ENCODE peak calls at places on chromosomes 7 and 10, in six cellular contexts. E is CD8-positive, alpha-beta T cell; J is colonic mucosa; V is heart left ventricle; Z is ovary; P is A673. M is an unnamed sample. For H3K4me1 and H3K36me3, the result is how much of the 10 kb centered on the place peaks cover.

GRCh38 chr7:131904750-131905327 is 348.4 kb upstream of the PODXL start:
- DNase-seq in E (no peak), J (no peak), V (no peak), Z (no peak), P (no peak), M (no peak)

GRCh38 chr10:117631276-117632151 is 89.0 kb downstream of the EMX2 start:
- DNase-seq in E (no peak), J (no peak), V (peak), Z (peak), P (no peak), M (no peak)

GRCh38 chr7:43616977-43617376 is 34.1 kb downstream of the STK17A start:
- DNase-seq in E (no peak), J (no peak), V (no peak), Z (no peak), P (no peak), M (no peak)

GRCh38 chr7:86214734-86215133 is 429.0 kb upstream of the GRM3 start:
- DNase-seq in E (no peak), J (no peak), V (no peak), Z (no peak), P (no peak), M (no peak)

GRCh38 chr10:6753644-6754043 is 173.6 kb upstream of the PRKCQ start:
- DNase-seq in E (no peak), J (no peak), V (no peak), Z (no peak), P (no peak), M (no peak)

GRCh38 chr10:5396545-5396944 is 8.1 kb downstream of the TUBAL3 start:
- DNase-seq in E (no peak), J (no peak), V (no peak), Z (no peak), P (no peak), M (no peak)

GRCh38 chr10:29691564-29692064 is 56.8 kb upstream of the SVIL start:
- DNase-seq in E (no peak), J (no peak), V (no peak), Z (no peak), P (peak), M (no peak)

GRCh38 chr7:27194641-27195379 is 5.1 kb downstream of the HOXA13 start:
- DNase-seq in E (no peak), J (peak), V (no peak), Z (no peak), P (no peak), M (no peak)

GRCh38 chr10:71647526-71648354 is 71.8 kb downstream of the C10orf105 start:
- DNase-seq in E (no peak), J (no peak), V (no peak), Z (no peak), P (no peak), M (no peak)

GRCh38 chr7:936131-937054 is 18.1 kb downstream of the ADAP1 start:
- DNase-seq in E (no peak), J (no peak), V (peak), Z (no peak), P (peak), M (no peak)

GRCh38 chr7:520503-521161 is 986 bp upstream of the PDGFA start:
- DNase-seq in E (no peak), J (no peak), V (no peak), Z (no peak), P (no peak), M (no peak)

GRCh38 chr10:107230854-107231253 is 66.3 kb upstream of the SORCS1 start:
- DNase-seq in E (no peak), J (no peak), V (no peak), Z (no peak), P (peak), M (no peak)

GRCh38 chr10:61188691-61189090 is 244.7 kb upstream of the RHOBTB1 start:
- DNase-seq in E (no peak), J (no peak), V (no peak), Z (no peak), P (no peak), M (no peak)

GRCh38 chr7:72170489-72170888 is 241.6 kb downstream of the CALN1 start:
- DNase-seq in E (no peak), J (no peak), V (no peak), Z (no peak), P (no peak), M (no peak)

GRCh38 chr10:63133787-63134557 is 844 bp downstream of the NRBF2 start:
- DNase-seq in E (no peak), J (no peak), V (no peak), Z (no peak), P (no peak), M (no peak)

DNA sequence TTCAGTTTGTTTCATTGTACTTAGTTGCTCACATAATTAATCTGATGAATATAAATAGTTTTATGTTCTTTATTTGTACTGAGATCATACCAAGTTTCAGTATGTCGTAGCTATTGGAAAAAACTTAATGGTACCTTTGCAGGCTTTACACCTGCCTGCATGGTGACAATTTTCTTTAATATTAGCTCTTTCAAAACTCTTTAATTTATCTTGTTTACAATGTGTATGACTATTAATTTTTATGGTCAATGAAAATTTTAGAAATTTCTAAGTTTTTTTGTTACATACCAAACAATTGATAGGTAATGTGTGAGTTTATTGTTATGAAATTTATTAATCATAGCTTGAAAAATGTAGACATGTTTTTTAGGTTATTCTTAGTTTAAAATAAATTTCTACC is 4.0 kb downstream of the DYNC2I1 start:
- DNase-seq in E (no peak), J (no peak), V (no peak), Z (no peak), P (no peak), M (no peak)
- H3K4me1 ChIP-seq in E (under half), J (under half), V (under half), Z (under half), P (under half), M (under half)

GRCh38 chr10:125105856-125106255 is 54.5 kb downstream of the CTBP2 start:
- DNase-seq in E (no peak), J (no peak), V (no peak), Z (peak), P (no peak), M (no peak)
- H3K4me3 ChIP-seq in E (no peak), J (no peak), V (no peak), Z (no peak), P (no peak), M (no peak)

DNA sequence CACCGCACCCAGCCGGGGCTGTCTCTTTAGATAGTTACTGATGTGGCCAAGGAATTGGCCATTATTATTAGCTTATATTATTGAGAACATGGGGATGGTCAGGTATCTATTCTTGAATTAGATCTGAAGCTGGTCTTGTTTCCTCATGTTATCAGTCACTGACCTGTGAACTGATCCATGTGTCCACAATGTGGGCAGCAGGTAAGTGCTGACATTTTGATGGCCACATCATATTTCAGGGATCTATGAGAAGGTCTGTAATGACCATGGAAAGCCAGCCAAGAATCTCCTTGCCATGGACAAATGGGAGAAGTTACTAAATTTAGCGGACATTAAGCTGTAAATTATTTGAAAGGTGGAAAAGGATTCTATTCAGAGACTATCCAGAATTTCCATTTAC is 61.4 kb downstream of the GBF1 start:
- DNase-seq in E (no peak), J (no peak), V (no peak), Z (no peak), P (no peak), M (no peak)
- H3K36me3 ChIP-seq in E (under half), J (under half), V (under half), Z (under half), P (under half), M (under half)

DNA sequence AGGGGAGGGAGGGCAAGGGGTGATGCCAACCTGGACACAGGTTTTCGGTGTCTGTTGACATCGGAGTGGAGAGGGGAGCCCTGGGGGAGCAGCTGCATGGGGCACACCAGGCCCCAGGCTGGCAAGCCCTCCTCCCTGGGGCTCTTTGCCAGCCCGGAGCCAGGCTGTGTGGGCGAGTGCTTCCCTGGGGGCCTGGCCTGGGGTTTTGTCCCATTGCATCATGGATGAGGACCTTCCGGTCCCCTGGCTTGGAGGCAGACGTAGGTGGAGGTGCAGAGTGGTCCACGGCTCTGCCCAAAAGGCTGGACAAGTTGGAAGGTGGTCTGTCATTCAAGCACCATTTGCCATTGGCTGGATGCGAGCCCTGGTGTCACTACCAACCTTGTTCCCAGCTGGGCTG is 34.8 kb downstream of the ZMIZ1 start:
- DNase-seq in E (no peak), J (no peak), V (no peak), Z (no peak), P (no peak), M (no peak)
- H3K4me1 ChIP-seq in E (under half), J (under half), V (half or more), Z (half or more), P (under half), M (under half)

DNA sequence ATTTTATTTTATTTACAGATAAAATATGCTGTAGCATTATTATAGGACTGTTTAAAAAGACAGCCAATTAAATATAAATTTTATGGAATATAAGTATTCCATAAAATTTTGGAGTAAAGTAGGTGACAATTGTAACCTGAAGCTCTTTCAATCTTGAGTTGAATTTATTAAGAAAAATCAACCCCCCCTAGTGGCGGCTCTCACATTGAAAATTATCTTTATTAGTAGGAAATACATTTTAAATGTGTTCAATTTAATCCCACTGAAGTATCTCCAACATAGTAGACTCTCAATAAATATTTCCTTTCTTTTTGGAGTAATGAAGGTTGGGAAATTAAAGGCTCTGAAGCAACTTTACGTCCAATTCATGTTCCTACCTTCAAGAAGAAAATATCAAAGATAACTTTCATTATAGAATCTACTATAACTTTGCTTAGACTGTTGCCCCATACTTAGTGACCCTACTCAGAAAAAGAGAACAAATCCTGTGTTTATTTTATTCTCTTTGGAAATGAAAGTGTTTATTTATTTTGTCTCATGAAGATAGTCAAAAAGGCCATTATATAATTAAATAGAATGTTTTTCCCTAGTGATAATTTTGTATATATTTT is 3.1 kb downstream of the AHR start:
- DNase-seq in E (peak), J (peak), V (peak), Z (peak), P (peak), M (no peak)
- H3K4me3 ChIP-seq in E (no peak), J (peak), V (peak), Z (peak), P (peak), M (no peak)

GRCh38 chr10:68732651-68733050 is 11.6 kb downstream of the CCAR1 start:
- DNase-seq in E (no peak), J (no peak), V (no peak), Z (no peak), P (no peak), M (no peak)
- H3K36me3 ChIP-seq in E (under half), J (under half), V (half or more), Z (under half), P (half or more), M (under half)